ENCODE peak calls at places on chromosomes 6 and 20, in seven cellular contexts. W is psoas muscle; S is effector memory CD4-positive, alpha-beta T cell; H is heart right ventricle; Y is SK-N-SH; X is tibial nerve; U is aorta. C is an unnamed sample.

GRCh38 chr6:30885481-30885998 is 1.2 kb downstream of the DDR1 start:
- DNase-seq in W (no peak), S (no peak), H (no peak), Y (peak; percentile 12), X (no peak), U (no peak), C (peak; percentile 82)

GRCh38 chr6:151493495-151494234 is at the start of gene CCDC170:
- DNase-seq in W (peak; percentile 66), S (no peak), H (peak; percentile 32), Y (peak; percentile 69), X (no peak), U (peak; percentile 80), C (no peak)

GRCh38 chr20:46995561-46996142 is 101.0 kb downstream of the EYA2 start:
- DNase-seq in W (no peak), S (no peak), H (no peak), Y (no peak), X (no peak), U (no peak), C (no peak)

GRCh38 chr6:52574709-52575489 is 2.0 kb downstream of the TRAM2 start:
- DNase-seq in W (no peak), S (peak; percentile 44), H (peak; percentile 32), Y (no peak), X (peak; percentile 45), U (peak; percentile 81), C (no peak)

GRCh38 chr6:7143161-7143974 is 35.6 kb downstream of the RREB1 start:
- DNase-seq in W (no peak), S (no peak), H (no peak), Y (no peak), X (no peak), U (no peak), C (no peak)

GRCh38 chr20:31654534-31654933 is 16.8 kb downstream of the COX4I2 start:
- DNase-seq in W (no peak), S (no peak), H (no peak), Y (no peak), X (no peak), U (no peak), C (no peak)

GRCh38 chr6:75230484-75231325 is 12.9 kb downstream of the COX7A2 start:
- DNase-seq in W (no peak), S (no peak), H (peak; percentile 39), Y (peak; percentile 36), X (no peak), U (no peak), C (peak; percentile 39)

GRCh38 chr6:145508107-145508506 is 227.2 kb downstream of the EPM2A start:
- DNase-seq in W (no peak), S (no peak), H (no peak), Y (no peak), X (no peak), U (no peak), C (peak; percentile 17)

GRCh38 chr6:127518710-127519468 is at the start of gene MTCL3:
- DNase-seq in W (no peak), S (no peak), H (peak; percentile 61), Y (peak; percentile 76), X (no peak), U (no peak), C (peak; percentile 5)

GRCh38 chr6:77829736-77830135 is 176.9 kb downstream of the MEI4 start:
- DNase-seq in W (no peak), S (no peak), H (no peak), Y (no peak), X (no peak), U (no peak), C (no peak)

GRCh38 chr20:18237682-18238081 is 50.6 kb upstream of the ZNF133 start:
- DNase-seq in W (no peak), S (no peak), H (no peak), Y (no peak), X (no peak), U (no peak), C (no peak)

GRCh38 chr6:169183233-169183632 is 70.4 kb downstream of the THBS2 start:
- DNase-seq in W (no peak), S (no peak), H (no peak), Y (no peak), X (no peak), U (no peak), C (no peak)

GRCh38 chr6:145271086-145271485 is 464.2 kb downstream of the EPM2A start:
- DNase-seq in W (no peak), S (no peak), H (no peak), Y (no peak), X (no peak), U (no peak), C (no peak)

GRCh38 chr6:157789861-157790260 is 33.2 kb upstream of the SNX9 start:
- DNase-seq in W (no peak), S (no peak), H (no peak), Y (no peak), X (no peak), U (no peak), C (no peak)

GRCh38 chr6:99276747-99277146 is 72.7 kb downstream of the FAXC start:
- DNase-seq in W (no peak), S (no peak), H (no peak), Y (no peak), X (no peak), U (no peak), C (peak; percentile 32)

GRCh38 chr6:132322398-132322797 is 78.9 kb downstream of the MOXD1 start:
- DNase-seq in W (no peak), S (no peak), H (no peak), Y (no peak), X (no peak), U (no peak), C (no peak)

GRCh38 chr6:35970181-35970580 is 49.3 kb upstream of the SRPK1 start:
- DNase-seq in W (no peak), S (no peak), H (no peak), Y (no peak), X (no peak), U (no peak), C (peak; percentile 35)

GRCh38 chr6:72817208-72817607 is 195.3 kb downstream of the KCNQ5 start:
- DNase-seq in W (no peak), S (no peak), H (no peak), Y (no peak), X (no peak), U (no peak), C (no peak)

GRCh38 chr6:11428351-11428750 is 109.2 kb upstream of the TMEM170B start:
- DNase-seq in W (no peak), S (no peak), H (no peak), Y (no peak), X (no peak), U (no peak), C (no peak)

GRCh38 chr6:11430036-11430435 is 107.5 kb upstream of the TMEM170B start:
- DNase-seq in W (no peak), S (no peak), H (no peak), Y (no peak), X (no peak), U (no peak), C (no peak)

GRCh38 chr6:11427827-11428245 is 109.7 kb upstream of the TMEM170B start:
- DNase-seq in W (no peak), S (no peak), H (no peak), Y (no peak), X (no peak), U (no peak), C (no peak)

GRCh38 chr6:11429577-11429976 is 108.0 kb upstream of the TMEM170B start:
- DNase-seq in W (no peak), S (no peak), H (no peak), Y (no peak), X (no peak), U (no peak), C (no peak)

DNA sequence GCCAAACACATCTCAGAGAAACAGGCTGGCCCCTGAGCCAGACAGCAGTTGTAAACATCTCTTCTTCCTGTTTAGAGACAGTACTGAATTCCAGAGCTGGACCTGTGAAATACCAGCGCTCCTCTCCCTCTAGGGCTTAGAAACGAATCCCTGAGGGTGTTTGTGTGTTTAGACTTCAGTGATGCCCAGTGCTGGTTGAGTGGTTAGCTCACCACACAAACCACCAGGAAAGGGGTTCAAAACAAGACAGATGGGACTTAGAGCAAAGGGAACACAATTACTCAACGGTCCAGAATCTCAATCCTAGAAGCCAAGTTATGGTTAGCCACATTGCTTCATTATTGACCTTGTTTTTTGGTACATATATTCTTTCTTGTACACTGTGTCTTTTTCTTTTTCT is 108.7 kb upstream of the TMEM170B start:
- DNase-seq in W (no peak), S (no peak), H (no peak), Y (no peak), X (no peak), U (no peak), C (no peak)
- H3K4me3 ChIP-seq in W (no peak overlapping the region), S (no peak overlapping the region), H (no peak overlapping the region), Y (no peak overlapping the region), X (no peak overlapping the region), U (no peak overlapping the region), C (no peak overlapping the region)

GRCh38 chr20:19371112-19371511 is 158.7 kb downstream of the SLC24A3 start:
- DNase-seq in W (no peak), S (no peak), H (no peak), Y (no peak), X (no peak), U (no peak), C (no peak)

GRCh38 chr20:19368351-19368750 is 155.9 kb downstream of the SLC24A3 start:
- DNase-seq in W (no peak), S (no peak), H (no peak), Y (no peak), X (no peak), U (no peak), C (no peak)

GRCh38 chr20:19370076-19371075 is 157.9 kb downstream of the SLC24A3 start:
- DNase-seq in W (no peak), S (no peak), H (no peak), Y (no peak), X (no peak), U (no peak), C (no peak)

GRCh38 chr20:19363439-19363838 is 151.0 kb downstream of the SLC24A3 start:
- DNase-seq in W (no peak), S (no peak), H (no peak), Y (no peak), X (no peak), U (no peak), C (no peak)

GRCh38 chr20:19367591-19367990 is 155.1 kb downstream of the SLC24A3 start:
- DNase-seq in W (no peak), S (no peak), H (no peak), Y (no peak), X (no peak), U (no peak), C (no peak)
- H3K4me1 ChIP-seq in W (peaks cover 11% of the 10 kb centered on the region), S (no peaks in the 10 kb centered on the region), H (no peaks in the 10 kb centered on the region), Y (no peaks in the 10 kb centered on the region), X (peaks cover 8% of the 10 kb centered on the region), U (peaks cover 7% of the 10 kb centered on the region), C (no peaks in the 10 kb centered on the region)

GRCh38 chr20:45051497-45052060 is 49.3 kb downstream of the KCNS1 start:
- DNase-seq in W (no peak), S (no peak), H (no peak), Y (no peak), X (no peak), U (no peak), C (no peak)
- H3K4me3 ChIP-seq in W (no peak overlapping the region), S (no peak overlapping the region), H (no peak overlapping the region), Y (no peak overlapping the region), X (no peak overlapping the region), U (no peak overlapping the region), C (no peak overlapping the region)

GRCh38 chr6:43974643-43975235 is 152.5 kb downstream of the MRPL14 start:
- DNase-seq in W (no peak), S (no peak), H (no peak), Y (no peak), X (no peak), U (no peak), C (no peak)
- H3K4me1 ChIP-seq in W (peaks cover 44% of the 10 kb centered on the region), S (no peaks in the 10 kb centered on the region), H (peaks cover 15% of the 10 kb centered on the region), Y (peaks cover 25% of the 10 kb centered on the region), X (peaks cover 11% of the 10 kb centered on the region), U (no peaks in the 10 kb centered on the region), C (peaks cover 24% of the 10 kb centered on the region)